ENCODE peak calls at places on chromosomes 6 and 20, in five cellular contexts. I is Calu3, K is chondrocyte, C is iris pigment epithelial cell, A is stomach. S is an unnamed sample.

GRCh38 chr6:170052991-170053821 is 237.7 kb downstream of the DLL1 start:
- DNase-seq in A (peak; percentile 19), I (no peak), K (peak; percentile 84), C (no peak), S (no peak)

GRCh38 chr6:130018830-130019795 is 732 bp downstream of the L3MBTL3 start:
- DNase-seq in K (no peak), A (peak; percentile 49), I (peak; percentile 24), C (peak; percentile 64), S (peak; percentile 25)

GRCh38 chr6:91276315-91276714 is 689.4 kb upstream of the MAP3K7 start:
- DNase-seq in K (no peak), C (no peak), I (no peak), A (no peak), S (no peak)

GRCh38 chr6:13710552-13711383 is 867 bp downstream of the RANBP9 start:
- DNase-seq in I (peak; percentile 37), A (peak; percentile 60), C (peak; percentile 29), K (no peak), S (peak; percentile 51)

GRCh38 chr6:161833099-161833860 is 559.4 kb upstream of the AGPAT4 start:
- DNase-seq in C (no peak), A (no peak), K (no peak), I (no peak), S (no peak)

GRCh38 chr6:135600931-135601330 is 103.4 kb upstream of the AHI1 start:
- DNase-seq in K (no peak), A (no peak), I (no peak), C (no peak), S (no peak)

GRCh38 chr6:109527989-109528388 is 45.0 kb upstream of the ZBTB24 start:
- DNase-seq in C (no peak), K (no peak), I (no peak), A (no peak), S (no peak)

GRCh38 chr6:13065596-13065995 is 262.7 kb downstream of the TBC1D7 start:
- DNase-seq in I (no peak), C (no peak), K (no peak), A (no peak), S (no peak)

GRCh38 chr20:9884061-9884460 is 45.2 kb upstream of the PAK5 start:
- DNase-seq in K (no peak), A (no peak), I (peak; percentile 5), C (no peak), S (no peak)

GRCh38 chr6:152246554-152247337 is 390.4 kb downstream of the SYNE1 start:
- DNase-seq in C (no peak), K (no peak), A (no peak), I (no peak), S (no peak)

GRCh38 chr6:136609878-136610706 is 59.9 kb upstream of the MAP7 start:
- DNase-seq in I (peak; percentile 65), A (peak; percentile 64), C (peak; percentile 99), K (no peak), S (peak; percentile 65)

GRCh38 chr20:62935968-62936585 is 1.9 kb upstream of the GID8 start:
- DNase-seq in A (no peak), C (no peak), K (no peak), I (no peak), S (no peak)

GRCh38 chr6:148367418-148368024 is 24.9 kb downstream of the SASH1 start:
- DNase-seq in I (no peak), C (peak; percentile 89), K (no peak), A (no peak), S (peak; percentile 22)

GRCh38 chr6:71291991-71292390 is 3.4 kb downstream of the OGFRL1 start:
- DNase-seq in I (no peak), K (no peak), C (peak; percentile 61), A (no peak), S (no peak)

GRCh38 chr20:19453781-19454310 is 241.4 kb downstream of the SLC24A3 start:
- DNase-seq in I (no peak), C (no peak), A (no peak), K (no peak), S (no peak)

GRCh38 chr20:12837646-12838045 is 171.1 kb upstream of the SPTLC3 start:
- DNase-seq in C (no peak), A (no peak), I (no peak), K (no peak), S (no peak)

GRCh38 chr20:46994341-46994740 is 99.7 kb downstream of the EYA2 start:
- DNase-seq in C (no peak), K (no peak), A (peak; percentile 46), I (peak; percentile 45), S (peak; percentile 31)

GRCh38 chr20:58891686-58892125 is 39.2 kb downstream of the GNAS start:
- DNase-seq in I (no peak), C (peak; percentile 54), A (peak; percentile 37), K (no peak), S (peak; percentile 55)

GRCh38 chr20:61185841-61186601 is 66.0 kb upstream of the CDH4 start:
- DNase-seq in C (peak; percentile 95), K (no peak), A (no peak), I (peak; percentile 52), S (peak; percentile 23)

GRCh38 chr6:163750436-163751031 is 336.0 kb downstream of the QKI start:
- DNase-seq in A (no peak), I (no peak), C (no peak), K (peak; percentile 72), S (no peak)

GRCh38 chr6:121657972-121658371 is 222.5 kb downstream of the GJA1 start:
- DNase-seq in I (no peak), K (no peak), A (no peak), C (no peak), S (no peak)

GRCh38 chr20:38798266-38798665 is 7.2 kb upstream of the PPP1R16B start:
- DNase-seq in I (no peak), K (no peak), A (no peak), C (no peak), S (no peak)

GRCh38 chr20:61385731-61386130 is 133.7 kb downstream of the CDH4 start:
- DNase-seq in A (no peak), I (no peak), K (no peak), C (no peak), S (no peak)

GRCh38 chr6:157761331-157761921 is 61.6 kb upstream of the SNX9 start:
- DNase-seq in A (no peak), K (no peak), I (no peak), C (peak; percentile 92), S (no peak)

GRCh38 chr20:31968299-31969126 is 562 bp downstream of the XKR7 start:
- DNase-seq in C (peak; percentile 47), I (peak; percentile 86), A (peak; percentile 63), K (peak; percentile 95), S (peak; percentile 73)